ENCODE peak calls at places on chromosomes 2 and 18, in ten cellular contexts. One of them, this sample, is unnamed.
A peak's percentile ranks its signal among the peaks of the same experiment; 100 is the strongest.

GRCh38 chr2:59177748-59178147 is 936.6 kb upstream of the FANCL start:
- DNase-seq in IMR-90: no peak
- DNase-seq in Peyer's patch: no peak
- DNase-seq in sigmoid colon: no peak
- DNase-seq in uterus: no peak
- DNase-seq in stomach: no peak
- DNase-seq in gastrocnemius medialis: no peak
- DNase-seq in A549: no peak
- DNase-seq in K562: no peak
- DNase-seq in ovary: no peak
- DNase-seq in this sample: no peak

GRCh38 chr18:1014951-1015627 is 110.4 kb downstream of the ADCYAP1 start:
- DNase-seq in IMR-90: no peak
- DNase-seq in Peyer's patch: no peak
- DNase-seq in sigmoid colon: no peak
- DNase-seq in uterus: no peak
- DNase-seq in stomach: no peak
- DNase-seq in gastrocnemius medialis: no peak
- DNase-seq in A549: no peak
- DNase-seq in K562: no peak
- DNase-seq in ovary: no peak
- DNase-seq in this sample: no peak

GRCh38 chr2:42234056-42234455 is 64.9 kb downstream of the EML4 start:
- DNase-seq in IMR-90: peak; percentile 89
- DNase-seq in Peyer's patch: no peak
- DNase-seq in sigmoid colon: no peak
- DNase-seq in uterus: no peak
- DNase-seq in stomach: no peak
- DNase-seq in gastrocnemius medialis: no peak
- DNase-seq in A549: no peak
- DNase-seq in K562: no peak
- DNase-seq in ovary: no peak
- DNase-seq in this sample: no peak

GRCh38 chr2:145288650-145289496 is 769.0 kb upstream of the ZEB2 start:
- DNase-seq in IMR-90: no peak
- DNase-seq in Peyer's patch: no peak
- DNase-seq in sigmoid colon: no peak
- DNase-seq in uterus: no peak
- DNase-seq in stomach: no peak
- DNase-seq in gastrocnemius medialis: no peak
- DNase-seq in A549: no peak
- DNase-seq in K562: peak; percentile 8
- DNase-seq in ovary: no peak
- DNase-seq in this sample: no peak

GRCh38 chr2:10475811-10476660 is 27.9 kb upstream of the ODC1 start:
- DNase-seq in IMR-90: no peak
- DNase-seq in Peyer's patch: no peak
- DNase-seq in sigmoid colon: peak; percentile 46
- DNase-seq in uterus: no peak
- DNase-seq in stomach: no peak
- DNase-seq in gastrocnemius medialis: no peak
- DNase-seq in A549: no peak
- DNase-seq in K562: no peak
- DNase-seq in ovary: no peak
- DNase-seq in this sample: no peak

GRCh38 chr18:80159713-80160636 is 50.9 kb downstream of the ADNP2 start:
- DNase-seq in IMR-90: no peak
- DNase-seq in Peyer's patch: no peak
- DNase-seq in sigmoid colon: no peak
- DNase-seq in uterus: no peak
- DNase-seq in stomach: no peak
- DNase-seq in gastrocnemius medialis: no peak
- DNase-seq in A549: no peak
- DNase-seq in K562: no peak
- DNase-seq in ovary: no peak
- DNase-seq in this sample: no peak

GRCh38 chr18:46678785-46679404 is 21.9 kb upstream of the LOXHD1 start:
- DNase-seq in IMR-90: no peak
- DNase-seq in Peyer's patch: no peak
- DNase-seq in sigmoid colon: no peak
- DNase-seq in uterus: no peak
- DNase-seq in stomach: no peak
- DNase-seq in gastrocnemius medialis: no peak
- DNase-seq in A549: no peak
- DNase-seq in K562: no peak
- DNase-seq in ovary: no peak
- DNase-seq in this sample: no peak

GRCh38 chr2:208620487-208620978 is 213.9 kb downstream of the PTH2R start:
- DNase-seq in IMR-90: no peak
- DNase-seq in Peyer's patch: no peak
- DNase-seq in sigmoid colon: no peak
- DNase-seq in uterus: no peak
- DNase-seq in stomach: no peak
- DNase-seq in gastrocnemius medialis: no peak
- DNase-seq in A549: no peak
- DNase-seq in K562: no peak
- DNase-seq in ovary: no peak
- DNase-seq in this sample: no peak

DNA sequence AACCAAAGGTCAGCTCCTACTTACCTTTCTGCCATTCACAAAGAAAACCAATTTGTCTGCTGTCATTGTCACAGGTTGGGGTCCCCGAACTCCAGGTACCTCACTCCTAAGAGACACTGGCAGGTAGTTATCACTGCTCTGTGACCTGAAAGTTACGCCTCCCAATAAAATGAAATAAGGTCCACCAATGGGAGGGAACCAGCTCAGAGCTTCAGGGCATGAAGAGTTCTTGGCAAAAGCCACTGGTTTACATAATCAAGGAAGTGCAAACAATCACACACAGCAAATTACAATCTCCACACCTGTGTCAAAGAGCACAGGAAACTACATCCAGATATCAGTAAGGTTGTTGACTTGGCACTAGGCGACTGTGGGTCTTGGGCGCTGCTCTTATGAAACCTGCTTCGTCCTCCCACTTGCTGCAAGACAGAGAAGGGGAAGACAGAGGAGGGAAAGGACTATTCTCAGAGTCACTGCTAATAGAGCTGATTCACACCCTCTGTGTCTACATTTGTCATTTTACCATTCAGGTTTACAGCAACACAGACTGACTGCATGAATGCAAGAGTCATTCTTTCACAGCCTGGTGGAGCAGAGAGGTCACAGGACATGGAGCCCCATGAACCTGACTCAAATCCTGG is at the start of gene XDH:
- DNase-seq in IMR-90: no peak
- DNase-seq in Peyer's patch: no peak
- DNase-seq in sigmoid colon: no peak
- DNase-seq in uterus: no peak
- DNase-seq in stomach: peak; percentile 59
- DNase-seq in gastrocnemius medialis: no peak
- DNase-seq in A549: peak; percentile 49
- DNase-seq in K562: no peak
- DNase-seq in ovary: no peak
- DNase-seq in this sample: no peak
- TF ChIP-seq POLR2A in IMR-90: no peak
- TF ChIP-seq POLR2A in Peyer's patch: peak; percentile 91
- TF ChIP-seq POLR2A in sigmoid colon: no peak
- TF ChIP-seq POLR2A in uterus: no peak
- TF ChIP-seq POLR2A in stomach: no peak
- TF ChIP-seq POLR2A in gastrocnemius medialis: no peak
- TF ChIP-seq POLR2A in A549: no peak
- TF ChIP-seq POLR2A in K562: no peak
- TF ChIP-seq POLR2A in ovary: no peak
- TF ChIP-seq POLR2A in this sample: no peak

GRCh38 chr2:74556831-74557370 is 2.4 kb downstream of the DOK1 start:
- DNase-seq in IMR-90: no peak
- DNase-seq in Peyer's patch: no peak
- DNase-seq in sigmoid colon: no peak
- DNase-seq in uterus: no peak
- DNase-seq in stomach: no peak
- DNase-seq in gastrocnemius medialis: no peak
- DNase-seq in A549: no peak
- DNase-seq in K562: no peak
- DNase-seq in ovary: no peak
- DNase-seq in this sample: no peak

GRCh38 chr2:74559912-74560311 is 5.4 kb downstream of the DOK1 start:
- DNase-seq in IMR-90: no peak
- DNase-seq in Peyer's patch: no peak
- DNase-seq in sigmoid colon: no peak
- DNase-seq in uterus: no peak
- DNase-seq in stomach: no peak
- DNase-seq in gastrocnemius medialis: no peak
- DNase-seq in A549: no peak
- DNase-seq in K562: no peak
- DNase-seq in ovary: no peak
- DNase-seq in this sample: no peak

GRCh38 chr2:74556159-74556558 is 1.6 kb downstream of the DOK1 start:
- DNase-seq in IMR-90: no peak
- DNase-seq in Peyer's patch: no peak
- DNase-seq in sigmoid colon: no peak
- DNase-seq in uterus: no peak
- DNase-seq in stomach: no peak
- DNase-seq in gastrocnemius medialis: no peak
- DNase-seq in A549: no peak
- DNase-seq in K562: no peak
- DNase-seq in ovary: no peak
- DNase-seq in this sample: no peak

GRCh38 chr2:74560591-74560990 is 6.1 kb downstream of the DOK1 start:
- DNase-seq in IMR-90: no peak
- DNase-seq in Peyer's patch: no peak
- DNase-seq in sigmoid colon: no peak
- DNase-seq in uterus: no peak
- DNase-seq in stomach: no peak
- DNase-seq in gastrocnemius medialis: no peak
- DNase-seq in A549: no peak
- DNase-seq in K562: no peak
- DNase-seq in ovary: no peak
- DNase-seq in this sample: no peak

GRCh38 chr2:74558284-74559230 is 4.0 kb downstream of the DOK1 start:
- DNase-seq in IMR-90: no peak
- DNase-seq in Peyer's patch: no peak
- DNase-seq in sigmoid colon: no peak
- DNase-seq in uterus: no peak
- DNase-seq in stomach: no peak
- DNase-seq in gastrocnemius medialis: no peak
- DNase-seq in A549: no peak
- DNase-seq in K562: no peak
- DNase-seq in ovary: no peak
- DNase-seq in this sample: no peak
- TF ChIP-seq POLR2A in IMR-90: no peak
- TF ChIP-seq POLR2A in Peyer's patch: no peak
- TF ChIP-seq POLR2A in sigmoid colon: no peak
- TF ChIP-seq POLR2A in uterus: no peak
- TF ChIP-seq POLR2A in stomach: no peak
- TF ChIP-seq POLR2A in gastrocnemius medialis: no peak
- TF ChIP-seq POLR2A in A549: no peak
- TF ChIP-seq POLR2A in K562: no peak
- TF ChIP-seq POLR2A in ovary: no peak
- TF ChIP-seq POLR2A in this sample: no peak

DNA sequence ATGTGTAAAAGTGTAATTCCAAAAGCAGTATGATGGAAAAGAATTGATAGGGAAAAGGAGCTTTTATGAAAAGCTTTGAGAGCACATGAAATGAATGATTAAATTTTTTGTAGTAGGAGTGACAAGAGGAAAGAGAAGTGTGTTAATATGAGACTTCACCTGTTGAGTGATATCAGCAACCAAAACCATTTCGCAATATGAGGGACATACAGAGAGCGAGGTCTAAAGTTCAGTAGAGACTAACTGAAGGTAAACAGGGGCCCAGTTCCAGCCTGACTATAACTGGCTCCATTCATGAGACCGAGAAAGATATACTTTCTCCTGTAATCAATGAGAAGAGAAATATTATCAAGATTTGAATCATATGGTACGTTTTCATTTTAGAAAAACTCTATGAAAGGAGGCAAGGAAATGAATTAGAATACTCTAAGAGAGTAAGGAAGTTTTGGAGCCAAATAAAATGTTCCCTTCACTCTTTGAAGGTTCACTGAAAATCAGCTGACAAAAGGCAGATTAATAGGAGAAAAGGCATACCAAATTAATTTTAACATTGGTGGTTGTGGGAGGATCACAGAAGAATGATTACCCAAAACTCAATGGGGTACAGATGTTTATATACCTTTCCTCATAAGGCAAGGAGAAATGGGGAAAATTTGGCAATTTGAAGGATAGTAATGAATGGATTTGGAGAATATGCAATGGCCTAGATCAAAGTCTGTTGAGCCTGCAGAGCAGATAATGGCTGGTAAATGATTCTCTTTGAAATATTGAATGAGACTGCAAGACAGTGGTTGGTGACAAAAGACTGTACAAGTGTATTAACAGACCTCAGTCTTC is 932.2 kb downstream of the TDRD15 start:
- DNase-seq in IMR-90: no peak
- DNase-seq in Peyer's patch: no peak
- DNase-seq in sigmoid colon: no peak
- DNase-seq in uterus: no peak
- DNase-seq in stomach: no peak
- DNase-seq in gastrocnemius medialis: no peak
- DNase-seq in A549: no peak
- DNase-seq in K562: no peak
- DNase-seq in ovary: no peak
- DNase-seq in this sample: no peak
- TF ChIP-seq POLR2A in IMR-90: no peak
- TF ChIP-seq POLR2A in Peyer's patch: no peak
- TF ChIP-seq POLR2A in sigmoid colon: no peak
- TF ChIP-seq POLR2A in uterus: no peak
- TF ChIP-seq POLR2A in stomach: no peak
- TF ChIP-seq POLR2A in gastrocnemius medialis: no peak
- TF ChIP-seq POLR2A in A549: no peak
- TF ChIP-seq POLR2A in K562: no peak
- TF ChIP-seq POLR2A in ovary: no peak
- TF ChIP-seq POLR2A in this sample: no peak

GRCh38 chr2:133570547-133570946 is 2.3 kb upstream of the NCKAP5 start:
- DNase-seq in IMR-90: no peak
- DNase-seq in Peyer's patch: no peak
- DNase-seq in sigmoid colon: no peak
- DNase-seq in uterus: no peak
- DNase-seq in stomach: no peak
- DNase-seq in gastrocnemius medialis: no peak
- DNase-seq in A549: no peak
- DNase-seq in K562: no peak
- DNase-seq in ovary: no peak
- DNase-seq in this sample: no peak

GRCh38 chr2:133568598-133568997 is 335 bp upstream of the NCKAP5 start:
- DNase-seq in IMR-90: no peak
- DNase-seq in Peyer's patch: no peak
- DNase-seq in sigmoid colon: no peak
- DNase-seq in uterus: no peak
- DNase-seq in stomach: no peak
- DNase-seq in gastrocnemius medialis: no peak
- DNase-seq in A549: no peak
- DNase-seq in K562: no peak
- DNase-seq in ovary: no peak
- DNase-seq in this sample: no peak

GRCh38 chr2:133566967-133567645 is 1.2 kb downstream of the NCKAP5 start:
- DNase-seq in IMR-90: peak; percentile 88
- DNase-seq in Peyer's patch: peak; percentile 79
- DNase-seq in sigmoid colon: peak; percentile 68
- DNase-seq in uterus: no peak
- DNase-seq in stomach: peak; percentile 49
- DNase-seq in gastrocnemius medialis: peak; percentile 35
- DNase-seq in A549: peak; percentile 25
- DNase-seq in K562: no peak
- DNase-seq in ovary: no peak
- DNase-seq in this sample: peak; percentile 30

GRCh38 chr2:133569416-133569815 is 1.2 kb upstream of the NCKAP5 start:
- DNase-seq in IMR-90: peak; percentile 53
- DNase-seq in Peyer's patch: no peak
- DNase-seq in sigmoid colon: no peak
- DNase-seq in uterus: no peak
- DNase-seq in stomach: no peak
- DNase-seq in gastrocnemius medialis: no peak
- DNase-seq in A549: no peak
- DNase-seq in K562: no peak
- DNase-seq in ovary: no peak
- DNase-seq in this sample: no peak

GRCh38 chr2:133568172-133568571 is at the start of gene NCKAP5:
- DNase-seq in IMR-90: peak; percentile 82
- DNase-seq in Peyer's patch: peak; percentile 76
- DNase-seq in sigmoid colon: no peak
- DNase-seq in uterus: no peak
- DNase-seq in stomach: peak; percentile 49
- DNase-seq in gastrocnemius medialis: no peak
- DNase-seq in A549: peak; percentile 42
- DNase-seq in K562: no peak
- DNase-seq in ovary: no peak
- DNase-seq in this sample: no peak
- TF ChIP-seq POLR2A in IMR-90: no peak
- TF ChIP-seq POLR2A in Peyer's patch: peak; percentile 67
- TF ChIP-seq POLR2A in sigmoid colon: no peak
- TF ChIP-seq POLR2A in uterus: no peak
- TF ChIP-seq POLR2A in stomach: no peak
- TF ChIP-seq POLR2A in gastrocnemius medialis: no peak
- TF ChIP-seq POLR2A in A549: no peak
- TF ChIP-seq POLR2A in K562: no peak
- TF ChIP-seq POLR2A in ovary: no peak
- TF ChIP-seq POLR2A in this sample: no peak